ENCODE peak calls at places on chromosomes 7 and 10, in seven cellular contexts. B is A549, S is endothelial cell of umbilical vein, K is WTC11, M is GM12878, D is HCT116, W is HepG2. I is an unnamed sample.

GRCh38 chr10:61822781-61823230 is 78.7 kb upstream of the ARID5B start:
- DNase-seq in W (no peak), B (no peak), S (no peak), D (no peak), M (no peak), K (no peak), I (no peak)

GRCh38 chr7:147885906-147886305 is 704.7 kb upstream of the C7orf33 start:
- DNase-seq in D (no peak), M (no peak), K (no peak), B (no peak), S (no peak), W (no peak), I (no peak)

GRCh38 chr10:88804083-88804812 is 1.7 kb downstream of the LIPM start:
- DNase-seq in S (no peak), K (no peak), M (no peak), B (no peak), D (no peak), W (no peak), I (no peak)

GRCh38 chr7:30330134-30331111 is 46.0 kb downstream of the ZNRF2 start:
- DNase-seq in W (no peak), D (no peak), M (peak; percentile 74), K (no peak), S (no peak), B (no peak), I (peak; percentile 58)

GRCh38 chr7:75861636-75862035 is 17.2 kb upstream of the RHBDD2 start:
- DNase-seq in W (no peak), M (no peak), S (no peak), B (no peak), K (no peak), D (no peak), I (peak; percentile 36)

GRCh38 chr7:19114591-19114855 is 2.9 kb downstream of the TWIST1 start:
- DNase-seq in K (no peak), W (no peak), B (no peak), D (no peak), M (no peak), S (no peak), I (no peak)

GRCh38 chr7:112571852-112572607 is 91.2 kb downstream of the LSMEM1 start:
- DNase-seq in B (peak; percentile 7), M (no peak), D (peak; percentile 7), S (no peak), K (no peak), W (peak; percentile 11), I (peak; percentile 14)

GRCh38 chr10:18333616-18334015 is 193.4 kb downstream of the CACNB2 start:
- DNase-seq in S (no peak), M (no peak), W (peak; percentile 2), D (no peak), B (no peak), K (no peak), I (no peak)

GRCh38 chr7:106840342-106840741 is 24.7 kb upstream of the PIK3CG start:
- DNase-seq in S (no peak), K (peak; percentile 29), D (no peak), W (no peak), B (no peak), M (no peak), I (no peak)

GRCh38 chr7:50857804-50858203 is 75.1 kb upstream of the GRB10 start:
- DNase-seq in W (no peak), D (no peak), S (no peak), M (no peak), K (no peak), B (no peak), I (no peak)

GRCh38 chr10:119849031-119849789 is 23.4 kb downstream of the MCMBP start:
- DNase-seq in M (no peak), W (no peak), B (peak; percentile 34), D (no peak), K (no peak), S (no peak), I (no peak)

GRCh38 chr10:77801474-77802238 is 124.9 kb downstream of the DLG5 start:
- DNase-seq in D (no peak), W (no peak), M (peak; percentile 53), K (no peak), B (no peak), S (no peak), I (peak; percentile 82)

GRCh38 chr10:113563306-113564088 is 10.6 kb downstream of the HABP2 start:
- DNase-seq in B (peak; percentile 65), D (peak; percentile 52), K (peak; percentile 87), S (peak; percentile 68), W (peak; percentile 35), M (no peak), I (peak; percentile 72)

GRCh38 chr10:80513106-80513505 is 24.6 kb upstream of the SH2D4B start:
- DNase-seq in B (no peak), M (no peak), W (no peak), S (no peak), D (no peak), K (no peak), I (no peak)

GRCh38 chr7:1758417-1758858 is 88.4 kb downstream of the ELFN1 start:
- DNase-seq in D (peak; percentile 56), B (peak; percentile 66), S (no peak), M (no peak), K (peak; percentile 49), W (peak; percentile 45), I (peak; percentile 69)

GRCh38 chr10:44911081-44911540 is at the start of gene TMEM72:
- DNase-seq in W (peak; percentile 66), B (no peak), D (no peak), S (no peak), K (peak; percentile 54), M (no peak), I (no peak)

GRCh38 chr10:88288621-88289059 is 294.5 kb downstream of the RNLS start:
- DNase-seq in B (no peak), S (no peak), W (no peak), M (peak; percentile 67), K (no peak), D (no peak), I (no peak)

GRCh38 chr7:276230-276835 is 13.6 kb upstream of the FOXL3 start:
- DNase-seq in W (no peak), K (no peak), D (no peak), S (no peak), M (no peak), B (no peak), I (no peak)

GRCh38 chr7:44325811-44326241 is 432 bp upstream of the CAMK2B start:
- DNase-seq in B (peak; percentile 31), D (no peak), S (no peak), W (no peak), M (no peak), K (no peak), I (peak; percentile 35)

GRCh38 chr7:44329888-44330287 is 4.5 kb upstream of the CAMK2B start:
- DNase-seq in S (no peak), B (no peak), K (no peak), D (no peak), W (no peak), M (no peak), I (no peak)

GRCh38 chr7:44326261-44327125 is 1.1 kb upstream of the CAMK2B start:
- DNase-seq in W (no peak), M (no peak), K (no peak), S (no peak), D (no peak), B (no peak), I (peak; percentile 36)

GRCh38 chr7:44329081-44329480 is 3.7 kb upstream of the CAMK2B start:
- DNase-seq in D (no peak), K (no peak), B (no peak), M (no peak), W (no peak), S (no peak), I (no peak)

GRCh38 chr7:44327981-44328380 is 2.6 kb upstream of the CAMK2B start:
- DNase-seq in B (no peak), D (no peak), S (no peak), W (no peak), M (no peak), K (no peak), I (no peak)
- TF ChIP-seq MAX in B (no peak), D (no peak), S (no peak), W (no peak), M (no peak), K (no peak), I (no peak)

DNA sequence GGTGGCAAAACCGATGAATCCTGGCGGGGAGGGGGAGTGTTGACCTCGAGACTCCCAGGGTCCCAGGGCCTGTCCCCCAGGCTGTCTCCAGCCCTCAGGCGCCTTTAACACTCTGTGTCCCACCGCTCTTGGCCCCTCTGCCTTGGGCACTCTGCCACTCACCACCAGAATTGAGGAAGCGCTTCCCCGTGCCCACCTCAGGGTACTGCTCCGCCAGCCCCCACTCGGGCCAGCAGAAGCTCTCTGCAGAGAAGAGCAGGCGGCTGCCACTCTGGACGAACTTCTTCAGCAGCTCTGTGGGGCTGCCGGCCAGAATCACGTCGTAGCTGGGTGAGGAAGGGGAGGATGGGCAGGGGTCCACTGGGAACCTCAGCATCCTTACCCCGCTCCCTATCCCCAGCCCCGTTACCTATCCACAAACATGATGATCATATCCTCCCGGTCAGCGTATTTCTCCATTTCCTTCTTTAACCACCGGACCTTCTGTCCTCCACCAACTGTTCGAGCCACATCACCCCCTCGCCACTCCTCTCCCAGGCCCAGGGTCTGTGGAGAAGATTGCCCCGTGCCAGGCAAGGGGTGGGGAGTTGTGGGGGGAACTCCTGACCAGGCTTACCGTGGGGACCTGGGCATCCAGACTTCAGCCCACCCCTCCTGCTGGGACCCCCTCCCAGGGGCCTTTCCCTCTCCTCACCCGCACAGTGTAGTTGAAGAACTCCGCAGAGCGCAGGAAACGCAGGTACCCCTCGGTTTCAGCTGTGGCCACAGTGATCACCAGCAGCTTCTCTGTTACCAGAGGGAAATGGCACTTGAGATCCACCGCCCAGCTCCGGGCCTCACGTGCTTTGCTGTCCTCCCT is 1.2 kb downstream of the PLOD3 start:
- DNase-seq in W (no peak), B (no peak), S (no peak), M (no peak), K (no peak), D (no peak), I (peak; percentile 48)
- TF ChIP-seq MAX in W (no peak), B (no peak), S (no peak), M (no peak), K (no peak), D (no peak), I (peak; percentile 85)

GRCh38 chr7:42233939-42234338 is 3.1 kb downstream of the GLI3 start:
- DNase-seq in D (no peak), S (no peak), B (no peak), M (no peak), K (no peak), W (no peak), I (no peak)
- TF ChIP-seq MAX in D (no peak), S (no peak), B (no peak), M (no peak), K (no peak), W (no peak), I (no peak)

GRCh38 chr7:129531721-129532120 is 29.4 kb downstream of the SMKR1 start:
- DNase-seq in W (no peak), K (no peak), M (no peak), B (no peak), S (no peak), D (no peak), I (no peak)

GRCh38 chr7:129532375-129532774 is 30.0 kb downstream of the SMKR1 start:
- DNase-seq in D (no peak), S (no peak), W (no peak), K (no peak), B (no peak), M (no peak), I (no peak)

GRCh38 chr7:129529643-129530042 is 27.3 kb downstream of the SMKR1 start:
- DNase-seq in S (no peak), M (no peak), W (no peak), B (no peak), D (no peak), K (no peak), I (peak; percentile 34)

GRCh38 chr7:129535896-129536295 is 33.6 kb downstream of the SMKR1 start:
- DNase-seq in D (no peak), B (no peak), M (no peak), K (no peak), W (no peak), S (no peak), I (peak; percentile 65)

GRCh38 chr7:129530881-129531391 is 28.6 kb downstream of the SMKR1 start:
- DNase-seq in K (no peak), D (peak; percentile 72), B (peak; percentile 62), M (no peak), S (peak; percentile 47), W (peak; percentile 58), I (peak; percentile 44)
- TF ChIP-seq MAX in K (no peak), D (peak; percentile 55), B (no peak), M (no peak), S (no peak), W (no peak), I (no peak)